ENCODE peak calls at places on chromosomes 2 and 18, in six cellular contexts. I is AG10803, H is AG09309, W is endothelial cell, K is breast epithelium, V is astrocyte of the cerebellum. O is an unnamed sample.

GRCh38 chr18:5197461-5197860 is 404 bp upstream of the AKAIN1 start:
- DNase-seq in V (no peak), H (no peak), W (no peak), I (no peak), K (no peak), O (no peak)

GRCh38 chr18:499351-500229 is 911 bp downstream of the COLEC12 start:
- DNase-seq in K (no peak), I (peak; percentile 69), H (peak; percentile 74), W (peak; percentile 22), V (no peak), O (peak; percentile 82)

GRCh38 chr2:126657636-126658315 is 1.8 kb downstream of the GYPC start:
- DNase-seq in V (peak; percentile 93), K (peak; percentile 60), H (peak; percentile 99), W (peak; percentile 51), I (peak; percentile 100), O (peak; percentile 97)

GRCh38 chr18:59990121-59990818 is 90.5 kb downstream of the PMAIP1 start:
- DNase-seq in I (no peak), W (no peak), K (no peak), V (peak; percentile 8), H (no peak), O (no peak)

GRCh38 chr2:200447139-200447855 is 62.6 kb downstream of the KCTD18 start:
- DNase-seq in H (no peak), K (no peak), I (peak; percentile 12), W (no peak), V (no peak), O (peak; percentile 36)

GRCh38 chr2:196391149-196391479 is 219.7 kb upstream of the STK17B start:
- DNase-seq in W (no peak), I (no peak), K (no peak), V (no peak), H (no peak), O (no peak)

GRCh38 chr2:85666435-85666924 is 1.5 kb downstream of the SFTPB start:
- DNase-seq in K (no peak), I (no peak), W (no peak), H (no peak), V (no peak), O (no peak)

GRCh38 chr2:73746015-73746876 is 9.1 kb upstream of the TPRKB start:
- DNase-seq in H (no peak), I (no peak), V (no peak), K (no peak), W (peak; percentile 22), O (no peak)

GRCh38 chr2:241317391-241317790 is 1.7 kb downstream of the SEPTIN2 start:
- DNase-seq in V (no peak), I (no peak), H (no peak), W (no peak), K (no peak), O (no peak)

GRCh38 chr18:62717059-62717849 is 1.9 kb downstream of the PHLPP1 start:
- DNase-seq in K (peak; percentile 47), H (peak; percentile 40), V (no peak), W (peak; percentile 7), I (peak; percentile 64), O (peak; percentile 72)

GRCh38 chr18:59345556-59345955 is 13.5 kb downstream of the LMAN1 start:
- DNase-seq in W (no peak), H (no peak), V (no peak), K (no peak), I (peak; percentile 35), O (peak; percentile 18)

GRCh38 chr18:74892066-74892627 is 294.5 kb downstream of the ZNF407 start:
- DNase-seq in H (no peak), I (no peak), W (no peak), V (no peak), K (no peak), O (no peak)

GRCh38 chr2:139142252-139142651 is 362.1 kb upstream of the NXPH2 start:
- DNase-seq in K (no peak), H (no peak), V (peak; percentile 28), I (no peak), W (peak; percentile 34), O (no peak)

GRCh38 chr2:177783835-177784448 is 288.6 kb downstream of the PDE11A start:
- DNase-seq in I (peak; percentile 92), K (no peak), H (peak; percentile 71), V (peak; percentile 83), W (no peak), O (peak; percentile 71)

GRCh38 chr2:105521176-105521575 is 122.3 kb upstream of the FHL2 start:
- DNase-seq in K (no peak), V (peak; percentile 12), H (no peak), I (peak; percentile 19), W (no peak), O (no peak)

DNA sequence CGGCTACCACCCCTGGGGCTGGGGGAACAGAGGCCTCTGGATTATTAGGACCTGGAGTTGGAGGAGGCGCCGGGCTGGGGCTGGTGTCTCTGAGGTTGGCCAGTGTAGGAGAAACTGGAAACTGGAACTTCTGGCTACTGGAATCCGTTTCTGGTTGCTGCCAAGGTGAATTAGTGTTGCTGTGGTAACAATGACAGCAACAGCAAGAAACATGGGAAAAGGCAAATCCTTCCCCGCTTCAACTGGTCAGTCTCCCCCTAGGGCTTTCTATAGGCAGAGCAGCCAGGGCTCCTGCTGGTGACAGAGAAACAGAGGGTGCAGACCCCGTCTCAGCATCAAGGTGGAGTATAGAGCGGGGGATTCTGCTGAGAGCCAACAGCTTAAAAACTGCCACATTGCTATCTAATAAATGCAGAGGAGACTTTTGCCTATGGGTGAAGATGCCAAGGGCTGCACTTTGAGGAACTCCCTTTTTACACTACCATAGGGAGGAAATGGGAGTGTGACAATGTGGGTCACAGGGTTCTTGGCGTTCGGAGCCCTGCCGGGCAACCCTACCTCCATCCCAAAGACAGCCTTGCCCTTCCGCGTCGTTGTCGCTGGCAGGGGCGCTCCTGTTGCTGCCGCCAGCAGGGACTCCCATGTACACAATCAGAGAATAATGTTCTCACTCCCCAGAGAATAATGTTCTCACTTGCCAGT is 81.4 kb upstream of the CABLES1 start:
- DNase-seq in V (peak; percentile 80), H (peak; percentile 62), K (peak; percentile 38), W (peak; percentile 67), I (peak; percentile 88), O (peak; percentile 76)
- TF ChIP-seq CTCF in V (peak; percentile 75), H (peak; percentile 60), K (peak; percentile 44), W (peak; percentile 30), I (peak; percentile 73), O (peak; percentile 60)

GRCh38 chr2:217370391-217370790 is 510.5 kb upstream of the TNP1 start:
- DNase-seq in K (no peak), V (no peak), I (peak; percentile 73), W (no peak), H (peak; percentile 45), O (peak; percentile 92)
- TF ChIP-seq CTCF in K (no peak), V (no peak), I (peak; percentile 9), W (no peak), H (no peak), O (peak; percentile 18)

GRCh38 chr18:9449987-9450386 is 25.3 kb upstream of the RALBP1 start:
- DNase-seq in K (no peak), H (no peak), W (no peak), I (no peak), V (no peak), O (no peak)

GRCh38 chr18:9449580-9449979 is 25.7 kb upstream of the RALBP1 start:
- DNase-seq in I (peak; percentile 59), V (no peak), H (peak; percentile 37), W (no peak), K (no peak), O (no peak)

GRCh38 chr18:9444549-9444948 is 30.8 kb upstream of the RALBP1 start:
- DNase-seq in H (no peak), V (no peak), K (no peak), W (no peak), I (no peak), O (no peak)

GRCh38 chr18:9446839-9447238 is 28.5 kb upstream of the RALBP1 start:
- DNase-seq in I (no peak), V (no peak), H (no peak), K (no peak), W (no peak), O (peak; percentile 12)

DNA sequence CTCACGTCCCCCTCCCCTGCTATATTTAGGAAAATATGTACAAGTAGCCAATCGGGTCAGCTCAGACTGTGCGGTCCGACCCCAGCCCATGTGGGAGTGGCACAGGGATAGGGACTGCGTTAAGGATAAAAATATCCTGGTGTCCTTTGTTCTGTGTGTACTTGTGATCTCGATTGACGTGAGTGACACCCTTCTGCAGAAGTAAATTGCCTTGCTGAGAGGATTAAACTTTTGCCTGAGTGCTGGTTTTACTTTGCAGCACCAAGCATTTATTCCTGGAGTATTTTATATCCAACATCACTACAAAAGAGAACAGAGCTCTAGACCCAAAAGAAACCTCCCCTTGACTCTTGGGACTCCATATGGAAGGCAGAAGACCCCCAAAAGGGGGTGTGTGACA is 28.0 kb upstream of the RALBP1 start:
- DNase-seq in W (no peak), K (no peak), H (no peak), V (no peak), I (no peak), O (no peak)
- TF ChIP-seq CTCF in W (no peak), K (no peak), H (no peak), V (no peak), I (no peak), O (no peak)

GRCh38 chr18:45025108-45025471 is 344.4 kb downstream of the SETBP1 start:
- DNase-seq in K (no peak), V (no peak), W (no peak), I (no peak), H (no peak), O (no peak)

GRCh38 chr18:45024357-45025107 is 343.8 kb downstream of the SETBP1 start:
- DNase-seq in V (no peak), K (no peak), I (no peak), W (no peak), H (no peak), O (no peak)

DNA sequence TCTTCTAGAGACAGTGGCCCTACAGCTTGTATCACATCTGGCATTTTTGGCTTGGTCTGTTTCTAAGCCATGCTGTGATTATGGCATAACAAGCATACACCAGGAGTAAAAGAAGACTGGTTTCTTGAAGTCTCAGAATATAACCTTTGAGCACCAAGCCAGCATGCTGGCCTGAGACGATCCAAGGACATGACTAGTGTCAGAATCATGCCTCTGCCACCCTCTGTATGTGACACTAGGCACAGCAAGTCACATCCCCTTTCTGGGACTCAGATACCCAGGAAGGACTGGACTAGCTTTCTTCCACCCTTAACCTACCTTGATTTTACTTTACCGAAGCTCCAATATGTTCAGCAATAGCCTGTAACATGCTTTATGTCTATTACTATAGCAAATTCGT is 345.5 kb downstream of the SETBP1 start:
- DNase-seq in H (no peak), V (no peak), K (no peak), W (no peak), I (no peak), O (no peak)
- TF ChIP-seq CTCF in H (no peak), V (no peak), K (no peak), W (no peak), I (no peak), O (no peak)

GRCh38 chr2:6139142-6139541 is 447.0 kb downstream of the SOX11 start:
- DNase-seq in H (no peak), I (no peak), W (no peak), V (no peak), K (no peak), O (no peak)

GRCh38 chr2:6140509-6140908 is 448.3 kb downstream of the SOX11 start:
- DNase-seq in I (no peak), V (no peak), W (no peak), K (no peak), H (no peak), O (no peak)

GRCh38 chr2:6143812-6144211 is 451.6 kb downstream of the SOX11 start:
- DNase-seq in H (no peak), W (no peak), I (no peak), V (no peak), K (no peak), O (no peak)

GRCh38 chr2:6139916-6140315 is 447.7 kb downstream of the SOX11 start:
- DNase-seq in K (no peak), I (no peak), W (no peak), H (no peak), V (no peak), O (no peak)
- TF ChIP-seq CTCF in K (no peak), I (no peak), W (no peak), H (no peak), V (no peak), O (no peak)

O was measured in HFFc6.